ENCODE peak calls at places on chromosomes 13 and 19, in four cellular contexts. E, Q, Y and D are unnamed samples.
A peak's percentile ranks its signal among the peaks of the same experiment; 100 is the strongest.

GRCh38 chr19:10318807-10319426 is 3.1 kb upstream of the FDX2 start:
- DNase-seq in E (no peak), Q (no peak), Y (no peak), D (no peak)

GRCh38 chr13:82480415-82480814 is 1401.9 kb downstream of the SLITRK1 start:
- DNase-seq in Q (no peak), E (no peak), Y (peak; percentile 0), D (no peak)

GRCh38 chr13:107203146-107203847 is 635.4 kb upstream of the ARGLU1 start:
- DNase-seq in E (peak; percentile 3), Q (peak; percentile 5), Y (peak; percentile 63), D (peak; percentile 60)

GRCh38 chr13:45184693-45185092 is 16.2 kb downstream of the KCTD4 start:
- DNase-seq in Q (no peak), Y (no peak), E (no peak), D (no peak)

GRCh38 chr13:90918551-90918950 is 428.9 kb upstream of the MIR17HG start:
- DNase-seq in Y (no peak), E (no peak), Q (no peak), D (no peak)

GRCh38 chr13:110197471-110197870 is 109.5 kb downstream of the COL4A1 start:
- DNase-seq in Y (no peak), E (no peak), Q (no peak), D (no peak)

GRCh38 chr13:30847697-30848307 is 58.3 kb upstream of the MEDAG start:
- DNase-seq in Q (no peak), E (no peak), Y (no peak), D (no peak)

GRCh38 chr19:10231624-10232228 is 595 bp upstream of the S1PR2 start:
- DNase-seq in Q (no peak), E (no peak), Y (no peak), D (no peak)

GRCh38 chr13:45219123-45219891 is 18.5 kb upstream of the KCTD4 start:
- DNase-seq in Y (peak; percentile 65), Q (no peak), E (no peak), D (no peak)

GRCh38 chr13:48151766-48152165 is 56.9 kb upstream of the MED4 start:
- DNase-seq in E (no peak), Y (no peak), Q (no peak), D (no peak)

GRCh38 chr19:8567522-8568172 is 9.6 kb downstream of the MYO1F start:
- DNase-seq in E (no peak), Y (no peak), Q (no peak), D (no peak)

GRCh38 chr19:50209131-50209530 is 5.7 kb downstream of the MYH14 start:
- DNase-seq in Y (no peak), E (no peak), Q (no peak), D (no peak)

GRCh38 chr13:20074956-20075355 is 85.9 kb downstream of the GJA3 start:
- DNase-seq in Q (no peak), E (no peak), Y (no peak), D (no peak)

GRCh38 chr13:103466761-103467160 is 400.5 kb upstream of the SLC10A2 start:
- DNase-seq in E (peak; percentile 2), Y (no peak), Q (no peak), D (no peak)

GRCh38 chr19:8631425-8631819 is 989 bp downstream of the NFILZ start:
- DNase-seq in E (no peak), Y (peak; percentile 86), Q (peak; percentile 61), D (no peak)

GRCh38 chr19:47824396-47824795 is 2.7 kb downstream of the CRX start:
- DNase-seq in E (no peak), Q (no peak), Y (no peak), D (peak; percentile 19)

GRCh38 chr13:97976551-97977375 is 23.3 kb downstream of the IPO5 start:
- DNase-seq in Y (no peak), E (peak; percentile 18), Q (no peak), D (no peak)

GRCh38 chr13:76852991-76853390 is 33.2 kb downstream of the KCTD12 start:
- DNase-seq in E (no peak), Q (no peak), Y (no peak), D (no peak)

DNA sequence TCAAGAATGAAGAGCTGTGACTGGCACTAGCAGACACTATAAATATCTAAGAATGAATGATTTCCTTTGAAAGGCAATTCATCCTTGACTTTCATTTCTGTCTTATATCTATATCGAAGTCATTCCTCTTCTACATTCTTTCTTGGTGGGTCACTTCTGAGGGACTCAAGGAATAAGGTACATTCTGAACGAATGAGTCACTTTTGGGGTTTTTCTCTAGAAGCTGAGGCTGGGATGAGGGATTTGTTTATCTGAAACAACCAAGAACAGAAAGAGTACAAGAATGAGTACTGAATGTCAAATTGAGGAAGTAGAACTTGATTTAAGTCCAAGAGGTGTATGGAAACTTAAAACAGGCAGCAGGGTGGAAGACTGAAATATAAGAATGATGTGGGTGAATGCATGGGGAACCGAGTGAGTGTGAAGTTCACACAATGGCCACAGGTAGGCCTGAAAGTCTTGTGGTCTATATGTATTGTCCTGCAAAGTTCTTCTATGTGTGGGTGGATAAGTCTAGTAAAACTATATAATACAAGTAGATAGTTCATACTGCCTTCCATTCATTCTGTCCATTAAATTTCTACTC is 343.9 kb downstream of the OXGR1 start:
- DNase-seq in Q (no peak), E (no peak), Y (no peak), D (no peak)
- H3K4me2 ChIP-seq in Q (no peak overlapping the region), E (no peak overlapping the region), Y (no peak overlapping the region), D (no peak overlapping the region)

GRCh38 chr19:12092065-12092867 is 27.7 kb downstream of the ZNF844 start:
- DNase-seq in Y (peak; percentile 72), Q (no peak), E (peak; percentile 91), D (peak; percentile 93)
- TF ChIP-seq PHF8 in Y (peak; percentile 35), Q (no peak), E (peak; percentile 63), D (peak; percentile 67)

DNA sequence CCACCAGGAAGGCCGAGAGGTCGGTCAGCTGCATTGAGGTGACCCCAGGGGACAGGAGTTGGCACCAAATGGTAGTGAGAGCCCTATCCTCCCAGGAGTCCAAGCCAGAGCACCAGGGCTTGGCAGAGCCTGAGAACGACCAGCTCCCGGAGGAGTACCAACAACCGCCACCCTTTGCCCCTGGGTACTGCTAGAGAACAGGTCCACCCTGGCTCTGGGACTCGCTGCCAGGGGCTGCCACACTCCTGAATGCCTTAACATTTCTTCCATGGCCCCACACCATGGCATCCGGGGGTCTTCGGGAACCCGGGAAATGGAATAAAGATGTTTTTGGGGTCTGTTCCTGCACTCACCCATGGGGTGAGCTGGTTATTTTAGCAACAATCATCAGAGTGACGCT is 14.1 kb downstream of the HSH2D start:
- DNase-seq in Q (no peak), E (no peak), Y (no peak), D (no peak)
- H3K4me2 ChIP-seq in Q (no peak overlapping the region), E (no peak overlapping the region), Y (no peak overlapping the region), D (no peak overlapping the region)

GRCh38 chr19:4969292-4969771 is 419 bp downstream of the KDM4B start:
- DNase-seq in Q (no peak), E (no peak), Y (no peak), D (no peak)

GRCh38 chr19:4969772-4970531 is 1.0 kb downstream of the KDM4B start:
- DNase-seq in E (peak; percentile 44), Y (no peak), Q (no peak), D (peak; percentile 65)

GRCh38 chr19:4971816-4972495 is 3.0 kb downstream of the KDM4B start:
- DNase-seq in E (no peak), Q (no peak), Y (no peak), D (no peak)

GRCh38 chr19:4971424-4971793 is 2.5 kb downstream of the KDM4B start:
- DNase-seq in E (peak; percentile 68), Y (peak; percentile 59), Q (no peak), D (peak; percentile 72)

GRCh38 chr19:4970558-4971423 is 1.9 kb downstream of the KDM4B start:
- DNase-seq in Q (no peak), E (peak; percentile 60), Y (peak; percentile 37), D (no peak)
- TF ChIP-seq PHF8 in Q (no peak), E (no peak), Y (no peak), D (no peak)

GRCh38 chr13:94660695-94661324 is 51.5 kb downstream of the SOX21 start:
- DNase-seq in E (peak; percentile 63), Q (peak; percentile 11), Y (no peak), D (no peak)

GRCh38 chr13:94658926-94659649 is 53.3 kb downstream of the SOX21 start:
- DNase-seq in Q (peak; percentile 5), E (peak; percentile 44), Y (no peak), D (no peak)

GRCh38 chr13:94661396-94661795 is 50.9 kb downstream of the SOX21 start:
- DNase-seq in Q (no peak), Y (no peak), E (no peak), D (no peak)

GRCh38 chr13:94657167-94657566 is 55.2 kb downstream of the SOX21 start:
- DNase-seq in E (no peak), Q (no peak), Y (no peak), D (no peak)

GRCh38 chr13:94656766-94657165 is 55.1 kb downstream of the GPR180 start:
- DNase-seq in Q (peak; percentile 10), Y (no peak), E (peak; percentile 54), D (no peak)
- H3K4me2 ChIP-seq in Q (peak overlapping the region; percentile 42), Y (no peak overlapping the region), E (peak overlapping the region; percentile 27), D (peak overlapping the region; percentile 8)